ENCODE peak calls at places on chromosomes 5 and 9, in five cellular contexts. U is activated CD4-positive, CD25-positive, alpha-beta regulatory T cell treated with anti-CD3 and anti-CD28 coated beads, Interleukin-2, amount 50 U/mL, for 72 hours; S is breast epithelium; C is HCT116; O is fibroblast of lung. X is an unnamed sample.

GRCh38 chr5:59666709-59667108 is 226.8 kb downstream of the PDE4D start:
- DNase-seq in U (no peak), S (no peak), C (no peak), O (no peak), X (no peak)

GRCh38 chr5:178463321-178464155 is 126.7 kb downstream of the COL23A1 start:
- DNase-seq in U (no peak), S (no peak), C (no peak), O (no peak), X (no peak)

GRCh38 chr5:10507575-10508024 is 56.3 kb upstream of the ANKRD33B start:
- DNase-seq in U (no peak), S (no peak), C (no peak), O (peak), X (no peak)

GRCh38 chr9:133949486-133950061 is 42.5 kb downstream of the VAV2 start:
- DNase-seq in U (no peak), S (no peak), C (no peak), O (no peak), X (no peak)

GRCh38 chr5:79008362-79008761 is 23.3 kb upstream of the ARSB start:
- DNase-seq in U (no peak), S (no peak), C (no peak), O (no peak), X (no peak)

GRCh38 chr9:35107337-35108290 is 4.7 kb upstream of the STOML2 start:
- DNase-seq in U (peak), S (no peak), C (no peak), O (no peak), X (no peak)

GRCh38 chr9:130461218-130461630 is 16.5 kb downstream of the ASS1 start:
- DNase-seq in U (peak), S (no peak), C (no peak), O (peak), X (no peak)

GRCh38 chr5:3310551-3311340 is 284.9 kb upstream of the IRX1 start:
- DNase-seq in U (no peak), S (peak), C (no peak), O (no peak), X (peak)

GRCh38 chr9:136857606-136858412 is 5.7 kb downstream of the MAMDC4 start:
- DNase-seq in U (peak), S (no peak), C (no peak), O (no peak), X (no peak)

GRCh38 chr9:20623021-20623747 is 885 bp upstream of the MLLT3 start:
- DNase-seq in U (peak), S (no peak), C (no peak), O (no peak), X (peak)

GRCh38 chr5:64972591-64972990 is 203.9 kb downstream of the CWC27 start:
- DNase-seq in U (no peak), S (no peak), C (no peak), O (no peak), X (no peak)

GRCh38 chr5:178350361-178351220 is 118.0 kb upstream of the PHYKPL start:
- DNase-seq in U (no peak), S (no peak), C (no peak), O (no peak), X (peak)

GRCh38 chr9:95083086-95083768 is 234.3 kb downstream of the FANCC start:
- DNase-seq in U (no peak), S (no peak), C (no peak), O (no peak), X (no peak)

GRCh38 chr9:123111427-123111826 is 78.0 kb downstream of the GPR21 start:
- DNase-seq in U (no peak), S (no peak), C (no peak), O (no peak), X (no peak)

GRCh38 chr9:78032599-78033457 is 1.2 kb upstream of the GNAQ start:
- DNase-seq in U (no peak), S (no peak), C (no peak), O (no peak), X (no peak)

GRCh38 chr5:87151547-87151946 is 116.1 kb upstream of the RASA1 start:
- DNase-seq in U (no peak), S (no peak), C (no peak), O (peak), X (peak)

GRCh38 chr9:33813712-33814641 is 3.0 kb upstream of the UBE2R2 start:
- DNase-seq in U (no peak), S (no peak), C (peak), O (peak), X (peak)

GRCh38 chr5:71810023-71810422 is 90.9 kb downstream of the CARTPT start:
- DNase-seq in U (no peak), S (no peak), C (no peak), O (no peak), X (no peak)

GRCh38 chr9:113479150-113479761 is 15.7 kb downstream of the RGS3 start:
- DNase-seq in U (no peak), S (no peak), C (no peak), O (peak), X (no peak)

GRCh38 chr5:132389453-132390286 is 20.2 kb downstream of the SLC22A5 start:
- DNase-seq in U (no peak), S (peak), C (peak), O (peak), X (peak)

GRCh38 chr9:121662359-121662758 is 10.9 kb downstream of the DAB2IP start:
- DNase-seq in U (no peak), S (no peak), C (no peak), O (no peak), X (no peak)

GRCh38 chr9:111597852-111598729 is 1.4 kb downstream of the PTGR1 start:
- DNase-seq in U (peak), S (peak), C (peak), O (peak), X (peak)

X was measured in MG63.